ENCODE peak calls at places on chromosome 14, in five cellular contexts. U is fibroblast of pulmonary artery, P is body of pancreas, Z is mucosa of descending colon, X is B cell. L is an unnamed sample.

GRCh38 chr14:101054671-101055070 is 151.1 kb upstream of the RTL1 start:
- DNase-seq in X (no peak), P (no peak), Z (no peak), U (no peak), L (no peak)

GRCh38 chr14:24944800-24945199 is 105.1 kb downstream of the STXBP6 start:
- DNase-seq in P (peak), X (no peak), U (no peak), Z (no peak), L (no peak)

GRCh38 chr14:90839024-90839888 is 23.0 kb upstream of the TTC7B start:
- DNase-seq in P (peak), Z (peak), X (no peak), U (peak), L (no peak)

GRCh38 chr14:27917896-27918295 is 848.7 kb upstream of the FOXG1 start:
- DNase-seq in Z (no peak), X (no peak), P (no peak), U (no peak), L (peak)

GRCh38 chr14:72610831-72611200 is 283.1 kb downstream of the DPF3 start:
- DNase-seq in P (no peak), U (no peak), Z (no peak), X (no peak), L (peak)

GRCh38 chr14:91511014-91511466 is 930 bp upstream of the PPP4R3A start:
- DNase-seq in P (no peak), X (no peak), Z (no peak), U (no peak), L (no peak)

GRCh38 chr14:28609228-28609828 is 157.3 kb upstream of the FOXG1 start:
- DNase-seq in U (peak), P (peak), X (no peak), Z (peak), L (peak)

GRCh38 chr14:96083667-96084320 is 44.6 kb downstream of the C14orf132 start:
- DNase-seq in U (no peak), P (peak), X (no peak), Z (no peak), L (no peak)

GRCh38 chr14:92440345-92441003 is 73.1 kb upstream of the RIN3 start:
- DNase-seq in X (no peak), Z (no peak), U (no peak), P (no peak), L (no peak)

GRCh38 chr14:56235388-56235787 is 117.2 kb downstream of the PELI2 start:
- DNase-seq in U (no peak), X (no peak), Z (no peak), P (no peak), L (no peak)

GRCh38 chr14:23078692-23079116 is 16.2 kb downstream of the ACIN1 start:
- DNase-seq in U (peak), X (no peak), Z (peak), P (peak), L (no peak)

GRCh38 chr14:92945959-92946846 is 23.3 kb downstream of the CHGA start:
- DNase-seq in U (peak), X (no peak), P (peak), Z (peak), L (no peak)

GRCh38 chr14:71621276-71621675 is 311.0 kb upstream of the RGS6 start:
- DNase-seq in P (no peak), U (no peak), Z (no peak), X (no peak), L (no peak)

GRCh38 chr14:85175556-85175955 is 354.4 kb upstream of the FLRT2 start:
- DNase-seq in Z (no peak), P (no peak), X (no peak), U (peak), L (no peak)

GRCh38 chr14:52086755-52087154 is 17.9 kb upstream of the NID2 start:
- DNase-seq in Z (no peak), P (no peak), U (no peak), X (no peak), L (no peak)

GRCh38 chr14:69614592-69614991 is 3.2 kb downstream of the SUSD6 start:
- DNase-seq in U (no peak), X (peak), P (peak), Z (peak), L (no peak)

GRCh38 chr14:58177125-58177524 is 22.8 kb upstream of the ACTR10 start:
- DNase-seq in U (no peak), X (no peak), P (no peak), Z (no peak), L (no peak)

GRCh38 chr14:100557658-100558057 is 29.6 kb downstream of the BEGAIN start:
- DNase-seq in X (no peak), U (no peak), P (no peak), Z (no peak), L (no peak)

GRCh38 chr14:36663404-36664321 is 2.0 kb downstream of the PAX9 start:
- DNase-seq in P (no peak), U (no peak), Z (no peak), X (no peak), L (peak)

GRCh38 chr14:76595266-76595665 is 166.0 kb upstream of the VASH1 start:
- DNase-seq in U (no peak), P (no peak), X (no peak), Z (no peak), L (no peak)

GRCh38 chr14:73752297-73752992 is 38.3 kb upstream of the PNMA1 start:
- DNase-seq in Z (peak), X (no peak), P (peak), U (peak), L (peak)

GRCh38 chr14:84085493-84085892 is 1444.5 kb upstream of the FLRT2 start:
- DNase-seq in U (no peak), X (no peak), Z (no peak), P (no peak), L (no peak)

GRCh38 chr14:61270714-61271113 is 10.4 kb downstream of the TMEM30B start:
- DNase-seq in P (no peak), X (no peak), U (no peak), Z (no peak), L (no peak)

GRCh38 chr14:90722590-90722989 is 93.6 kb downstream of the TTC7B start:
- DNase-seq in X (no peak), Z (no peak), P (no peak), U (no peak), L (no peak)

GRCh38 chr14:88856786-88857366 is 32.4 kb downstream of the TTC8 start:
- DNase-seq in U (no peak), P (no peak), Z (no peak), X (no peak), L (no peak)

GRCh38 chr14:69814397-69814796 is 17.4 kb upstream of the SLC10A1 start:
- DNase-seq in Z (no peak), X (no peak), U (no peak), P (no peak), L (no peak)

GRCh38 chr14:88729159-88729558 is 63.6 kb downstream of the EML5 start:
- DNase-seq in X (no peak), U (no peak), Z (no peak), P (no peak), L (no peak)

GRCh38 chr14:21771671-21772070 is 98.1 kb upstream of the OR4E1 start:
- DNase-seq in Z (peak), X (no peak), P (peak), U (no peak), L (no peak)

GRCh38 chr14:22838631-22839041 is 2.3 kb downstream of the MMP14 start:
- DNase-seq in P (peak), U (peak), X (no peak), Z (no peak), L (no peak)

DNA sequence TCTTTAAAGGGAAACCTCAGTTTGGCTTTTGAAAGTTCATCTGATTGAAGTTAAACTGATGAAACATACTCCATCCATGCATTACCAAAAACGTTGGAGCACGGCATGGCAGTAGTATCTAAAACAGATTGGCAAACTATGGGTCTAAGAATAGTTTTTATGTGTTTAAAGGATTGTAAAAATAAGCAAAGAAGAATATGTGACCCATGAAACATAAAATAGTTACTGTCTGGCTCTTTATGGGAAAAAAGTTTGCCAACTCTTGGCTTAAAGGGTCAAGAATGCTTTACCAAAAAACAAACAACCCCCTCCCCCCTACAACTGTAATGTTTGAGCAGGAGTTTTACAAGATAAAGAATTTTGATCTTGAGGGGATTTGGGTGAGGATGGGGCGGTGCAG is 32.6 kb downstream of the TRAF3 start:
- DNase-seq in X (no peak), U (no peak), Z (no peak), P (no peak), L (no peak)
- TF ChIP-seq CTCF in X (no peak), U (no peak), Z (no peak), P (no peak), L (no peak)

GRCh38 chr14:104386281-104386841 is 193.2 kb upstream of the C14orf180 start:
- DNase-seq in P (no peak), Z (no peak), U (no peak), X (no peak), L (peak)
- TF ChIP-seq CTCF in P (no peak), Z (no peak), U (no peak), X (no peak), L (peak)

GRCh38 chr14:33966276-33966675 is 15.4 kb upstream of the EGLN3 start:
- DNase-seq in U (no peak), X (no peak), Z (no peak), P (no peak), L (no peak)

GRCh38 chr14:33962016-33962415 is 11.1 kb upstream of the EGLN3 start:
- DNase-seq in X (no peak), U (no peak), Z (no peak), P (no peak), L (no peak)

GRCh38 chr14:33967138-33967537 is 16.3 kb upstream of the EGLN3 start:
- DNase-seq in P (no peak), Z (no peak), X (no peak), U (no peak), L (no peak)

GRCh38 chr14:33968722-33969121 is 17.8 kb upstream of the EGLN3 start:
- DNase-seq in P (no peak), Z (no peak), U (no peak), X (no peak), L (no peak)

DNA sequence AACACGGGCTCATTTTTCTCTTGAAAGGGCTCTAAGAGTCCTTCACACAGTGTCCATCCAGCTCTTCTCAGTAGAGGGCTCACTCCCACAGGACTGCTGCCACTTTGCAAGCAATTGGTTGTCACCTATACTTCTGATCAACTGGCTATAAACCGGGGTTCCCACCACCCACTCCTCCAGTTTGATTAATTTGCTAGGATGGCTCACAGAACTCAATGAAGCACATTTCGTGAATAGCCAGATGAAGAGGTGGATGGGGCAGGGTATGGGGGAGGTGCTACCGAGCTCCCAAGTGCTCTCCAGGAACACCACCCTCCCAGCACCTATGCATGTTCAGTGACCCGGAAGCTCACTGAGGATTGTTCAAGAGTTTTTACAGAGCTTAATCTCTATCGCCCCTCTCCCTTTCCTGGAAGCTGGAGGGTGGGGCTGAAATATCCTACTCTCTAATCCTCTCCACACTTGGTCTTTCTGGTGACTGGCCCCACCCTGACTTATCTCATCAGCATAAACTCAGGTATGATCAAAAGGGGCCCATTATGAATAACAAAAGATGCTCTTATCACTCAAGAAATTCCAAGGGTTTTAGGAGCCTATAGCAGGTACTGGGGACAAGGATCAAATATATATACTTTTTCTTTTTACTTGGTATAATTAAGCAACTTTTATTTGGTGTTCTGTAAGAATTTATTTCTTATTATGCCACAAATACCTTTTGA is 13.9 kb upstream of the EGLN3 start:
- DNase-seq in X (no peak), P (no peak), Z (no peak), U (no peak), L (no peak)
- TF ChIP-seq CTCF in X (no peak), P (no peak), Z (no peak), U (no peak), L (no peak)

DNA sequence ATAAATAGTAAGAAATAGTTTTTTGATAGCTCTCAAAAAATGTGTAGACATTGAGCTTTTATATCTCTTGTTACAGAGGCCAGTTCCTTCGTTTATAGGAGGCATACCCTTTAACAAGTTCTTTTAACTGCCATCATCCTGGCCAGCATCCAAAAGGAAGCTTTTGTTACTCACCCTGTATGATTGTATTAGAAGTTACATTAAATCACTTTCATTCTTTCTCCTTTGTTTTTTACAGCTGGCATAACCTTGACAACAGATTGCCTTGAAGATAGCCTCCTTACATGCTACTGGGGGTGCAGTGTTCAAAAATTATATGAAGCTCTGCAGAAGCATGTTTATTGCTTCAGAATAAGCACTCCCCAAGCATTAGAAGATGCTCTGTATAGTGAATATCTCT is 20.1 kb downstream of the CGRRF1 start:
- DNase-seq in U (peak), X (no peak), Z (peak), P (no peak), L (no peak)
- TF ChIP-seq CTCF in U (no peak), X (no peak), Z (no peak), P (no peak), L (no peak)

DNA sequence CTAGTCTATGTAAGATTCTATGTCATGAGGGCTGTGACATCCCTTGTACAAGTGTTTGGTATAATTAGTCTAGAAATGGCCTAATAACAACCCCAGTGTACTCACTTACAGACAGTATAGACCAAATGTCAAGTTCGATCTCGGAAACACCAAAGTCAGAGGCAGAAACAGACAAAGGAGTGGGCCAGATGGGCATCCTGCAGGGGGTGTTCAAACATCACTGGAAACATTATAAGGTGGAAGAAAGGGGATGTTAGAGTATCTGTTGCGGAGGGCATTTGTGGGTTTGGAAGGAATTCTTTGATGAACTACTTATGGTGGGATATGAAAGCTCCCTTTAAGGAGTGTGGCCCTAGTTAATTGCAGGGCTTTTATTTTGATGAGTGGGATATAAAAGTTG is 134.6 kb downstream of the ESR2 start:
- DNase-seq in U (no peak), Z (no peak), X (no peak), P (no peak), L (no peak)
- TF ChIP-seq CTCF in U (no peak), Z (no peak), X (peak), P (no peak), L (peak)

GRCh38 chr14:64292197-64292596 is 2.0 kb downstream of the ESR2 start:
- DNase-seq in Z (no peak), U (no peak), X (no peak), P (no peak), L (no peak)

GRCh38 chr14:64293976-64294671 is at the start of gene ESR2:
- DNase-seq in U (peak), Z (peak), P (peak), X (peak), L (peak)

GRCh38 chr14:64298773-64299172 is 4.6 kb upstream of the ESR2 start:
- DNase-seq in Z (no peak), U (peak), P (no peak), X (no peak), L (no peak)

GRCh38 chr14:64296561-64296960 is 2.4 kb upstream of the ESR2 start:
- DNase-seq in X (no peak), U (peak), P (peak), Z (no peak), L (no peak)

GRCh38 chr14:64294672-64295413 is 672 bp upstream of the ESR2 start:
- DNase-seq in Z (peak), U (peak), P (peak), X (peak), L (peak)
- TF ChIP-seq CTCF in Z (peak), U (peak), P (peak), X (peak), L (peak)